ENCODE peak calls at places on chromosomes 12 and 14, in nine cellular contexts. One of them, this sample, is unnamed.

GRCh38 chr14:103006106-103006505 is 51.2 kb downstream of the CDC42BPB start:
- DNase-seq in WTC11: no peak
- DNase-seq in activated naive CD8-positive, alpha-beta T cell treated with anti-CD3 and anti-CD28 coated beads, Interleukin-2, amount 50 U/mL, for 24 hours: no peak
- DNase-seq in DMS53: no peak
- DNase-seq in Ammon's horn: no peak
- DNase-seq in NCI-H2081: no peak
- DNase-seq in COR-L47: no peak
- DNase-seq in activated CD4-positive, CD25-positive, alpha-beta regulatory T cell treated with anti-CD3 and anti-CD28 coated beads, Interleukin-2, amount 50 U/mL, for 16 hours: no peak
- DNase-seq in effector memory CD8-positive, alpha-beta T cell: no peak
- DNase-seq in this sample: no peak

GRCh38 chr14:33165144-33165925 is 226.7 kb downstream of the NPAS3 start:
- DNase-seq in WTC11: no peak
- DNase-seq in activated naive CD8-positive, alpha-beta T cell treated with anti-CD3 and anti-CD28 coated beads, Interleukin-2, amount 50 U/mL, for 24 hours: no peak
- DNase-seq in DMS53: no peak
- DNase-seq in Ammon's horn: peak; percentile 41
- DNase-seq in NCI-H2081: peak; percentile 58
- DNase-seq in COR-L47: no peak
- DNase-seq in activated CD4-positive, CD25-positive, alpha-beta regulatory T cell treated with anti-CD3 and anti-CD28 coated beads, Interleukin-2, amount 50 U/mL, for 16 hours: no peak
- DNase-seq in effector memory CD8-positive, alpha-beta T cell: no peak
- DNase-seq in this sample: peak; percentile 52

GRCh38 chr12:121536929-121537813 is 43.7 kb downstream of the KDM2B start:
- DNase-seq in WTC11: peak; percentile 57
- DNase-seq in activated naive CD8-positive, alpha-beta T cell treated with anti-CD3 and anti-CD28 coated beads, Interleukin-2, amount 50 U/mL, for 24 hours: peak; percentile 78
- DNase-seq in DMS53: peak; percentile 87
- DNase-seq in Ammon's horn: peak; percentile 91
- DNase-seq in NCI-H2081: peak; percentile 83
- DNase-seq in COR-L47: peak; percentile 82
- DNase-seq in activated CD4-positive, CD25-positive, alpha-beta regulatory T cell treated with anti-CD3 and anti-CD28 coated beads, Interleukin-2, amount 50 U/mL, for 16 hours: no peak
- DNase-seq in effector memory CD8-positive, alpha-beta T cell: peak; percentile 58
- DNase-seq in this sample: peak; percentile 82

GRCh38 chr14:72563676-72564075 is 330.2 kb downstream of the DPF3 start:
- DNase-seq in WTC11: no peak
- DNase-seq in activated naive CD8-positive, alpha-beta T cell treated with anti-CD3 and anti-CD28 coated beads, Interleukin-2, amount 50 U/mL, for 24 hours: no peak
- DNase-seq in DMS53: no peak
- DNase-seq in Ammon's horn: no peak
- DNase-seq in NCI-H2081: no peak
- DNase-seq in COR-L47: no peak
- DNase-seq in activated CD4-positive, CD25-positive, alpha-beta regulatory T cell treated with anti-CD3 and anti-CD28 coated beads, Interleukin-2, amount 50 U/mL, for 16 hours: no peak
- DNase-seq in effector memory CD8-positive, alpha-beta T cell: no peak
- DNase-seq in this sample: no peak

GRCh38 chr12:76690916-76691700 is 72.8 kb upstream of the ZDHHC17 start:
- DNase-seq in WTC11: no peak
- DNase-seq in activated naive CD8-positive, alpha-beta T cell treated with anti-CD3 and anti-CD28 coated beads, Interleukin-2, amount 50 U/mL, for 24 hours: no peak
- DNase-seq in DMS53: no peak
- DNase-seq in Ammon's horn: no peak
- DNase-seq in NCI-H2081: no peak
- DNase-seq in COR-L47: no peak
- DNase-seq in activated CD4-positive, CD25-positive, alpha-beta regulatory T cell treated with anti-CD3 and anti-CD28 coated beads, Interleukin-2, amount 50 U/mL, for 16 hours: no peak
- DNase-seq in effector memory CD8-positive, alpha-beta T cell: no peak
- DNase-seq in this sample: no peak

GRCh38 chr12:93682846-93683261 is 5.7 kb downstream of the CRADD start:
- DNase-seq in WTC11: no peak
- DNase-seq in activated naive CD8-positive, alpha-beta T cell treated with anti-CD3 and anti-CD28 coated beads, Interleukin-2, amount 50 U/mL, for 24 hours: no peak
- DNase-seq in DMS53: no peak
- DNase-seq in Ammon's horn: no peak
- DNase-seq in NCI-H2081: no peak
- DNase-seq in COR-L47: no peak
- DNase-seq in activated CD4-positive, CD25-positive, alpha-beta regulatory T cell treated with anti-CD3 and anti-CD28 coated beads, Interleukin-2, amount 50 U/mL, for 16 hours: no peak
- DNase-seq in effector memory CD8-positive, alpha-beta T cell: no peak
- DNase-seq in this sample: no peak

GRCh38 chr14:31164115-31164514 is 43.5 kb downstream of the HECTD1 start:
- DNase-seq in WTC11: no peak
- DNase-seq in activated naive CD8-positive, alpha-beta T cell treated with anti-CD3 and anti-CD28 coated beads, Interleukin-2, amount 50 U/mL, for 24 hours: no peak
- DNase-seq in DMS53: peak; percentile 61
- DNase-seq in Ammon's horn: no peak
- DNase-seq in NCI-H2081: no peak
- DNase-seq in COR-L47: no peak
- DNase-seq in activated CD4-positive, CD25-positive, alpha-beta regulatory T cell treated with anti-CD3 and anti-CD28 coated beads, Interleukin-2, amount 50 U/mL, for 16 hours: no peak
- DNase-seq in effector memory CD8-positive, alpha-beta T cell: no peak
- DNase-seq in this sample: no peak

GRCh38 chr12:57247041-57247440 is 3.9 kb downstream of the STAC3 start:
- DNase-seq in WTC11: no peak
- DNase-seq in activated naive CD8-positive, alpha-beta T cell treated with anti-CD3 and anti-CD28 coated beads, Interleukin-2, amount 50 U/mL, for 24 hours: no peak
- DNase-seq in DMS53: no peak
- DNase-seq in Ammon's horn: no peak
- DNase-seq in NCI-H2081: no peak
- DNase-seq in COR-L47: no peak
- DNase-seq in activated CD4-positive, CD25-positive, alpha-beta regulatory T cell treated with anti-CD3 and anti-CD28 coated beads, Interleukin-2, amount 50 U/mL, for 16 hours: no peak
- DNase-seq in effector memory CD8-positive, alpha-beta T cell: no peak
- DNase-seq in this sample: no peak

GRCh38 chr14:70881549-70882174 is 25.6 kb upstream of the PCNX1 start:
- DNase-seq in WTC11: no peak
- DNase-seq in activated naive CD8-positive, alpha-beta T cell treated with anti-CD3 and anti-CD28 coated beads, Interleukin-2, amount 50 U/mL, for 24 hours: no peak
- DNase-seq in DMS53: no peak
- DNase-seq in Ammon's horn: no peak
- DNase-seq in NCI-H2081: no peak
- DNase-seq in COR-L47: no peak
- DNase-seq in activated CD4-positive, CD25-positive, alpha-beta regulatory T cell treated with anti-CD3 and anti-CD28 coated beads, Interleukin-2, amount 50 U/mL, for 16 hours: no peak
- DNase-seq in effector memory CD8-positive, alpha-beta T cell: no peak
- DNase-seq in this sample: no peak

This sample was measured in putamen.